ENCODE peak calls at places on chromosome 22, in five cellular contexts. W is astrocyte of the spinal cord, T is AG04449, Y is fibroblast of lung, Q is tibial artery. G is an unnamed sample.

GRCh38 chr22:29205598-29206371 is at the start of gene EMID1:
- DNase-seq in W (no peak), T (no peak), Y (peak), Q (no peak), G (peak)

GRCh38 chr22:30286813-30287625 is 2.3 kb downstream of the CASTOR1 start:
- DNase-seq in W (peak), T (no peak), Y (peak), Q (peak), G (no peak)

GRCh38 chr22:47167056-47167455 is 404.6 kb downstream of the TBC1D22A start:
- DNase-seq in W (no peak), T (no peak), Y (no peak), Q (no peak), G (no peak)

GRCh38 chr22:20777420-20778177 is 3.7 kb downstream of the SERPIND1 start:
- DNase-seq in W (peak), T (peak), Y (peak), Q (no peak), G (peak)

GRCh38 chr22:26797910-26798309 is 140.5 kb downstream of the MIAT start:
- DNase-seq in W (no peak), T (no peak), Y (no peak), Q (no peak), G (no peak)

GRCh38 chr22:26398741-26399153 is 30.3 kb upstream of the ASPHD2 start:
- DNase-seq in W (peak), T (peak), Y (peak), Q (peak), G (peak)

GRCh38 chr22:50699754-50700386 is 27.2 kb downstream of the SHANK3 start:
- DNase-seq in W (no peak), T (no peak), Y (no peak), Q (no peak), G (no peak)

GRCh38 chr22:25076281-25076680 is 123.4 kb upstream of the CRYBB3 start:
- DNase-seq in W (no peak), T (no peak), Y (no peak), Q (no peak), G (no peak)

GRCh38 chr22:50201191-50202129 is 649 bp downstream of the SELENOO start:
- DNase-seq in W (no peak), T (no peak), Y (peak), Q (no peak), G (peak)

GRCh38 chr22:39383841-39384625 is 15.5 kb upstream of the TAB1 start:
- DNase-seq in W (no peak), T (no peak), Y (peak), Q (no peak), G (no peak)

GRCh38 chr22:31495343-31495742 is 993 bp upstream of the SFI1 start:
- DNase-seq in W (no peak), T (no peak), Y (no peak), Q (no peak), G (no peak)

GRCh38 chr22:50561401-50562074 is 1.2 kb downstream of the SYCE3 start:
- DNase-seq in W (no peak), T (no peak), Y (no peak), Q (no peak), G (no peak)

GRCh38 chr22:50604623-50605348 is 4.2 kb downstream of the MAPK8IP2 start:
- DNase-seq in W (no peak), T (no peak), Y (no peak), Q (no peak), G (no peak)

GRCh38 chr22:26479043-26479791 is 4.4 kb downstream of the HPS4 start:
- DNase-seq in W (no peak), T (no peak), Y (no peak), Q (no peak), G (no peak)

GRCh38 chr22:33051960-33052839 is 6.0 kb downstream of the SYN3 start:
- DNase-seq in W (no peak), T (no peak), Y (no peak), Q (no peak), G (no peak)

GRCh38 chr22:49693848-49694247 is 133.8 kb downstream of the BRD1 start:
- DNase-seq in W (no peak), T (no peak), Y (no peak), Q (no peak), G (no peak)

GRCh38 chr22:25144522-25144921 is 55.1 kb upstream of the CRYBB3 start:
- DNase-seq in W (no peak), T (no peak), Y (no peak), Q (no peak), G (no peak)

GRCh38 chr22:42560381-42560780 is 6.6 kb downstream of the SERHL2 start:
- DNase-seq in W (no peak), T (no peak), Y (no peak), Q (no peak), G (no peak)

GRCh38 chr22:42562684-42563083 is 8.9 kb downstream of the SERHL2 start:
- DNase-seq in W (no peak), T (no peak), Y (no peak), Q (no peak), G (no peak)

GRCh38 chr22:42562282-42562681 is 8.5 kb downstream of the SERHL2 start:
- DNase-seq in W (no peak), T (no peak), Y (no peak), Q (no peak), G (no peak)

GRCh38 chr22:42561856-42562255 is 8.1 kb downstream of the SERHL2 start:
- DNase-seq in W (no peak), T (no peak), Y (no peak), Q (no peak), G (no peak)

GRCh38 chr22:42560781-42561180 is 7.0 kb downstream of the SERHL2 start:
- DNase-seq in W (peak), T (no peak), Y (no peak), Q (no peak), G (no peak)
- TF ChIP-seq CTCF in W (peak), T (peak), Y (peak), Q (no peak), G (peak)

DNA sequence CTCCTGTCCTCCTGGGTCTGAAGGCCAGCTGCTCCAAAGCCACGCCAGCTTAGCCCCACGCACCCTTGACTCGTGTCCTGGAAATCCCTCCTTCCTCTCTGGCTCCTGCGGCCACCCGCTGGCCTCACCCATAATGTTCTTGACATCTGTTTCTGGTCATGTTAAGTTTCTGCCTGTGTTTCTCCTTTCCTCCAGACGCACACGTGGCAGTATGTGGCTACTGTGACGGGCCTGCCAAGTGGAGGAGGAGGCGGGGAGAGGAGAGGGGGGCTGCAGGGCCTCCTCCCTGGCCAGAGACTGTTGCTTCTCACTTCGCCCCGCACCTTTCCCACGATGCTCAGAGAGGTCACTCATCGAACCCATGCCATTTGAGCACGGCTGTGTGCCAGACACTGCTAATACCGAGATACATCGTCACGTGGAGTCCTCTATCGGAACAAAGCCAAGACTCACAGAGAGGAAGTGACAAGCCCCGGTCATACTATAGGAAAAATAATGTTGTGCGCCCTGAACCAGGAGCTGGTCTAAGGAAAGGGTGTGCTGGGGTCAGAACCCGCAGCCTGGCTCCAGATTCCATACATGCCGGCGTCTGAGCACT is 11.5 kb downstream of the C1QTNF6 start:
- DNase-seq in W (peak), T (no peak), Y (peak), Q (peak), G (peak)
- H3K4me3 ChIP-seq in W (no peak), T (no peak), Y (no peak), Q (no peak), G (no peak)

DNA sequence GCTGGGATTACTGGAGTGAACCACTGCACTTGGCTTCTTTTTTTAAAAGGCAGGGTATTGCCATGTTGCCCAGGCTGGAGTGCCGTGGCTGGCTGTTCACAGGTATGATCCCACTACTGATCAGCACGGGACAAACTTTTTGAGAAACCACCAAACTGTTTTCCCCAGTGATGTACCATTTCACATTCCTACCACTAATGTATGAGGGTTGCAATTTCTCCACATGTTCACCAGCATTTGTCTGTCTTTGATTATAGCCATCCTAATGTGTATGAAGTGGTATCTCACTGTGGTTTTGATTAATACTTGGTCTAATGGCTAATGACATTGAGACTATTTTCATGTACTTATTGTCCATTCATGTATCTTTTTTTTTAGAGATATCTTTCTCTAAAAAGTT is 41.5 kb upstream of the EP300 start:
- DNase-seq in W (no peak), T (no peak), Y (no peak), Q (no peak), G (peak)
- TF ChIP-seq CTCF in W (no peak), T (peak), Y (no peak), Q (no peak), G (peak)

GRCh38 chr22:23837496-23837859 is 1.3 kb downstream of the DERL3 start:
- DNase-seq in W (no peak), T (no peak), Y (no peak), Q (no peak), G (no peak)

GRCh38 chr22:23836281-23836680 is 2.5 kb downstream of the DERL3 start:
- DNase-seq in W (no peak), T (no peak), Y (no peak), Q (no peak), G (no peak)

GRCh38 chr22:23836692-23837495 is 1.9 kb downstream of the DERL3 start:
- DNase-seq in W (no peak), T (no peak), Y (no peak), Q (no peak), G (no peak)

GRCh38 chr22:23838686-23839468 is at the start of gene DERL3:
- DNase-seq in W (peak), T (peak), Y (peak), Q (peak), G (peak)

DNA sequence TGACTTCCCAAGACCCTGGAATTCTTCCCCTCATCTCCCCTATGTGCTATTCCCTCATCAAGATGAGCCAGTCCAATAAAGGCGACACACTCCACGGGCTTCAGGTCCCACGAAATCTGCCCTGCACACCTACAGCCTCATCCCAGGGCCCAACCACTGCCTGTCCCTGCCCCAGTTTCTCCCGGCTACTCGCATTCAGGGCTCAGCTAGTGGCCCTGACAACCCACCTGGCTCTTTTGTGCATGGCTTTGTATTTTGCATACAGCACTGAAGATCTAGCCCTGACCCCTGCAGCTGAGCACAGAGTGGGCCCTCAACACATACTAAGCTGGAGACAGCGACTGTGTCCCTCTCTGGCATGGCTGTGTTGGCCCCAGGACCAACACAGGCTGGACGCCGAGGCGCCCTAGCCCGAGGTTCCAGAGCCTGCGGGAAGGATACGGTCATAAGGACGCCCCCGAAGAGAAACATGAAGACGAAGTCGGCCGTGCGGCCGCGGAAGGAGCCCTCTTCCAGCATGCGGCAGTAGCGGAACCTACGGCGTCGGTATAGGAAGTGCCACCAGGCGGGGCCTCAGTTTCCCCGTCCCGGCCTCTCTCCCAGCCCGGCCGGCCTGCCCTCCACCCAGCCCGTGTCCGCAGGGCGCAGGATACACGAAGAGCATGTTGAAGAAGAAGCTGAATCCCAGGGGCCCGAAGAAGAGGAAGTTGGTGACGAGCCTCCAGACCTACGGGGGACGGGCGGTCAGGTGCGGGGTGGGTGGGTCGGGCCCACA is 708 bp downstream of the DERL3 start:
- DNase-seq in W (no peak), T (no peak), Y (no peak), Q (no peak), G (no peak)
- H3K4me3 ChIP-seq in W (peak), T (no peak), Y (no peak), Q (peak), G (peak)

GRCh38 chr22:45102896-45103420 is 60.8 kb upstream of the NUP50 start:
- DNase-seq in W (no peak), T (no peak), Y (no peak), Q (no peak), G (no peak)

GRCh38 chr22:45103756-45104155 is 60.0 kb upstream of the NUP50 start:
- DNase-seq in W (no peak), T (no peak), Y (no peak), Q (no peak), G (peak)

GRCh38 chr22:45104313-45104712 is 59.4 kb upstream of the NUP50 start:
- DNase-seq in W (no peak), T (no peak), Y (no peak), Q (no peak), G (no peak)

GRCh38 chr22:45099961-45100360 is 63.8 kb upstream of the NUP50 start:
- DNase-seq in W (no peak), T (no peak), Y (no peak), Q (no peak), G (no peak)

GRCh38 chr22:45101828-45102227 is 61.9 kb upstream of the NUP50 start:
- DNase-seq in W (peak), T (no peak), Y (peak), Q (peak), G (peak)
- TF ChIP-seq CTCF in W (peak), T (peak), Y (peak), Q (no peak), G (peak)

GRCh38 chr22:38082986-38083710 is 836 bp downstream of the SLC16A8 start:
- DNase-seq in W (no peak), T (no peak), Y (no peak), Q (no peak), G (no peak)

GRCh38 chr22:38080847-38081635 is 2.9 kb downstream of the SLC16A8 start:
- DNase-seq in W (peak), T (no peak), Y (peak), Q (no peak), G (no peak)

GRCh38 chr22:38081941-38082828 is 1.8 kb downstream of the SLC16A8 start:
- DNase-seq in W (no peak), T (no peak), Y (no peak), Q (no peak), G (no peak)

GRCh38 chr22:38080468-38080846 is 3.5 kb downstream of the SLC16A8 start:
- DNase-seq in W (no peak), T (no peak), Y (no peak), Q (no peak), G (no peak)

GRCh38 chr22:38081636-38081940 is 2.4 kb downstream of the SLC16A8 start:
- DNase-seq in W (no peak), T (no peak), Y (no peak), Q (no peak), G (no peak)
- H3K4me3 ChIP-seq in W (peak), T (peak), Y (no peak), Q (peak), G (peak)

GRCh38 chr22:45344339-45344738 is 34.6 kb downstream of the FAM118A start:
- DNase-seq in W (peak), T (no peak), Y (no peak), Q (no peak), G (peak)
- TF ChIP-seq CTCF in W (peak), T (no peak), Y (peak), Q (no peak), G (peak)

DNA sequence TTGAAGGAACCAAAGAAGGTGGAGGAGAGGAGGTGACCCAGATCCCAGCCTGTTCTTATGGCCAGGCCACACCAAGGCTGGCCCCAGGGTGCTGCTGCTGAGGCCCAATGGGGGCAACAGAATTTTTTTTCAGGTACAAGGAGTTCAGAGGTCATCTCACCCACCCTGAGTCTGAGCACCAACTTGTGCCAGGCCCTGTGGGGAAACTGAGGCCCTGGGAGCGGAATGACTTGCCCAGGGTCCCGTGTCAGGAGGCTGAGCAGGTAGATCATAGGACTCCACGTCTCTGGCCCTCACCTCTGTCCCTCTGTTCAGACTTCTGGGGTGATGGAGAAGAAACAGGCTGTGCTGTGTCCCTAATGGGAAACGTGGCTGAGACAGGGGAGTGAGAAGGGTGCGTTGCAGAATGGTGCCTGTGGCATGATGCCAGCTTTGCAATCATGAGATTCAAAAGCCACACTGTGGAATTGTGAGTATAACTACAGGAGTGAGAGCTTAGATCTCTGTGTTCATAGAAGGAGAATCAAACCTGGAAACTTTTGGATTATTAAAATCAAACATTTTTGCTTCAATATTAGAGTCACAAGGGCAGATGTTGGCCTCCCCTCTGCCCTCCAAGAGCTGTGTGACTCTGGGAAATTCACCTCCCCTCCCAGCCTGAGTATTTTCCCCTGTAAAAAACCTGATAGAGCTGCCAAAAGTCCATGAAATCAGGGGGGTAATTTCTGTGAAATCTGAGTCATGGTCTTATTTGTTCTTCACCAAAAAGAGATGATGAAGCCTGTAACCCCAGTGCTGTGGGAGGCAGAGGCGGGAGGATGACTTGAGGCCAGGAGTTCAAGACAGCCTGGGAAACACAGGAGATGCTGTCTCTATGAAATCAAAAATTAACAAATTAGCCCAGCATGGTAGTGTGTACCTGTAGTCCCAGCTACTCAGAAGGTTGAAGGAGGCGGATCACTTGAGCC is 874 bp downstream of the APOL1 start:
- DNase-seq in W (no peak), T (no peak), Y (no peak), Q (peak), G (peak)
- H3K4me3 ChIP-seq in W (no peak), T (no peak), Y (peak), Q (peak), G (peak)

GRCh38 chr22:27875951-27876350 is 43.1 kb downstream of the PITPNB start:
- DNase-seq in W (no peak), T (no peak), Y (no peak), Q (no peak), G (no peak)
- TF ChIP-seq CTCF in W (no peak), T (no peak), Y (no peak), Q (no peak), G (no peak)